ENCODE peak calls at places on chromosomes 4 and X, in six cellular contexts. U is NCI-H1048, A is lower lobe of right lung, E is SK-MEL-5, Q is T-helper 2 cell, D is cardiac fibroblast. V is an unnamed sample.

GRCh38 chr4:152398060-152398459 is 137.8 kb downstream of the FBXW7 start:
- DNase-seq in U (no peak), A (no peak), D (peak; percentile 41), E (peak; percentile 43), Q (no peak), V (no peak)

GRCh38 chr4:116358633-116359222 is 726.6 kb downstream of the TRAM1L1 start:
- DNase-seq in Q (no peak), E (peak; percentile 84), D (peak; percentile 72), U (peak; percentile 37), A (peak; percentile 41), V (peak; percentile 41)

GRCh38 chr4:665381-665750 is 8.7 kb downstream of the ATP5ME start:
- DNase-seq in Q (no peak), U (no peak), E (no peak), A (peak; percentile 40), D (no peak), V (no peak)

GRCh38 chr4:6221851-6222760 is 21.8 kb upstream of the JAKMIP1 start:
- DNase-seq in U (no peak), Q (peak; percentile 31), A (no peak), D (peak; percentile 11), E (peak; percentile 45), V (no peak)

GRCh38 chr4:169109276-169109675 is 99.2 kb upstream of the CBR4 start:
- DNase-seq in E (no peak), U (no peak), Q (no peak), D (no peak), A (no peak), V (no peak)

GRCh38 chrX:153968754-153969124 is 2.9 kb downstream of the HCFC1 start:
- DNase-seq in U (no peak), E (no peak), D (no peak), Q (no peak), A (no peak), V (no peak)

GRCh38 chr4:1177274-1178141 is 5.1 kb upstream of the SPON2 start:
- DNase-seq in A (no peak), U (no peak), E (no peak), D (no peak), Q (peak; percentile 85), V (no peak)

GRCh38 chr4:8730159-8730558 is 137.6 kb downstream of the CPZ start:
- DNase-seq in E (no peak), Q (no peak), U (no peak), D (no peak), A (peak; percentile 27), V (no peak)

GRCh38 chr4:118989098-118990080 is 100.7 kb downstream of the SYNPO2 start:
- DNase-seq in U (no peak), D (peak; percentile 87), A (no peak), E (peak; percentile 79), Q (no peak), V (peak; percentile 92)

GRCh38 chrX:111585337-111585736 is 73.9 kb downstream of the SERTM2 start:
- DNase-seq in U (no peak), Q (no peak), A (no peak), E (no peak), D (no peak), V (no peak)

V was measured in stromal cell of bone marrow.